ENCODE peak calls at places on chromosomes 6 and 20, in six cellular contexts. V is fibroblast of mammary gland, I is spleen, H is chondrocyte, L is WTC11, R is foreskin fibroblast. B is an unnamed sample.

GRCh38 chr6:152160346-152160745 is 352.9 kb downstream of the ESR1 start:
- DNase-seq in R (no peak), L (no peak), I (no peak), H (no peak), V (no peak), B (no peak)

GRCh38 chr20:64151634-64152530 is 12.4 kb upstream of the MYT1 start:
- DNase-seq in L (no peak), V (peak), H (peak), I (peak), R (no peak), B (no peak)

GRCh38 chr6:34204693-34205092 is 32.0 kb upstream of the HMGA1 start:
- DNase-seq in H (no peak), V (no peak), L (no peak), I (no peak), R (no peak), B (no peak)

GRCh38 chr20:23629017-23629541 is 8.7 kb downstream of the CST3 start:
- DNase-seq in V (peak), H (no peak), L (no peak), R (peak), I (no peak), B (no peak)

GRCh38 chr6:165486183-165487137 is 176.6 kb downstream of the PDE10A start:
- DNase-seq in I (no peak), R (no peak), L (no peak), H (no peak), V (no peak), B (no peak)

GRCh38 chr20:10555865-10556308 is 117.9 kb downstream of the JAG1 start:
- DNase-seq in V (peak), I (no peak), R (peak), L (no peak), H (no peak), B (no peak)

GRCh38 chr6:147787407-147787806 is 278.9 kb downstream of the SAMD5 start:
- DNase-seq in I (no peak), R (no peak), V (no peak), L (no peak), H (no peak), B (no peak)

GRCh38 chr6:111798281-111798725 is 74.9 kb downstream of the FYN start:
- DNase-seq in I (no peak), V (no peak), H (no peak), R (no peak), L (no peak), B (no peak)

GRCh38 chr6:105324386-105325000 is 78.4 kb downstream of the PREP start:
- DNase-seq in I (no peak), V (peak), R (no peak), L (no peak), H (no peak), B (no peak)

GRCh38 chr6:74598473-74599393 is 607.1 kb downstream of the COL12A1 start:
- DNase-seq in V (peak), R (peak), H (no peak), I (no peak), L (no peak), B (no peak)

GRCh38 chr20:19986419-19986818 is 30.7 kb upstream of the NAA20 start:
- DNase-seq in H (no peak), R (peak), V (peak), L (no peak), I (no peak), B (no peak)

GRCh38 chr20:50339196-50339901 is 148.7 kb downstream of the CEBPB start:
- DNase-seq in I (peak), V (peak), L (no peak), H (peak), R (peak), B (no peak)

GRCh38 chr6:29510202-29510601 is 22.4 kb upstream of the MAS1L start:
- DNase-seq in H (no peak), L (no peak), R (no peak), I (no peak), V (no peak), B (peak)

GRCh38 chr20:38723069-38723981 is 961 bp upstream of the SLC32A1 start:
- DNase-seq in R (no peak), V (peak), L (peak), I (no peak), H (peak), B (no peak)

GRCh38 chr6:144036064-144036873 is 28.2 kb upstream of the PLAGL1 start:
- DNase-seq in R (peak), V (peak), I (peak), H (no peak), L (peak), B (no peak)

GRCh38 chr20:21101453-21102251 is 4.5 kb downstream of the LINC00237 start:
- DNase-seq in L (peak), V (no peak), R (no peak), H (no peak), I (peak), B (no peak)

GRCh38 chr6:153485072-153485471 is 354.0 kb upstream of the RGS17 start:
- DNase-seq in I (no peak), V (no peak), R (no peak), H (no peak), L (no peak), B (no peak)

GRCh38 chr20:35007413-35007812 is 51.7 kb downstream of the MYH7B start:
- DNase-seq in H (peak), I (peak), R (no peak), V (no peak), L (peak), B (no peak)
- TF ChIP-seq CTCF in H (no peak), I (no peak), R (no peak), V (no peak), L (no peak), B (no peak)

DNA sequence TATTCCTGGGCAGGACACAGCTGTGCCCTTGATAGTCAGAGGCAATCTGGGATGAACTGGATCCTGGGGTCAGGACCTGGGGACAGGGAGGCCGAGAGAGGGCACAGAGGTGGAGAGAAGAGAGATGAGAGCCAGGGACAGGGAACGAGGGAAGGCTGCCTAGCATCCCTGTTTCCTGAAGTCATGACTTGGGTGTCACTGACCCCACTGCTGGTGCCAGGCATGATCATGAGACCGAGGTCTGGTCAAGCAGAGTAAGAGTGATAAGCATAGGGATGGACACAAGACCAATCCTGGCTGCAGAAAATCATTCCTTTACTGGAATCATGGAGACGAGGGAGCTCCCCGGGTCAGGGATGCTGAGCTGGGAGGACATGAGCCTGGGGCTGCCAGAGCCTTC is 36.1 kb downstream of the FAM110A start:
- DNase-seq in I (peak), R (no peak), L (no peak), H (no peak), V (no peak), B (no peak)
- TF ChIP-seq CTCF in I (no peak), R (no peak), L (no peak), H (no peak), V (no peak), B (no peak)

GRCh38 chr6:130365166-130366010 is 429 bp upstream of the TMEM200A start:
- DNase-seq in V (peak), I (peak), L (peak), R (peak), H (peak), B (peak)
- TF ChIP-seq CTCF in V (no peak), I (peak), L (peak), R (peak), H (peak), B (peak)

DNA sequence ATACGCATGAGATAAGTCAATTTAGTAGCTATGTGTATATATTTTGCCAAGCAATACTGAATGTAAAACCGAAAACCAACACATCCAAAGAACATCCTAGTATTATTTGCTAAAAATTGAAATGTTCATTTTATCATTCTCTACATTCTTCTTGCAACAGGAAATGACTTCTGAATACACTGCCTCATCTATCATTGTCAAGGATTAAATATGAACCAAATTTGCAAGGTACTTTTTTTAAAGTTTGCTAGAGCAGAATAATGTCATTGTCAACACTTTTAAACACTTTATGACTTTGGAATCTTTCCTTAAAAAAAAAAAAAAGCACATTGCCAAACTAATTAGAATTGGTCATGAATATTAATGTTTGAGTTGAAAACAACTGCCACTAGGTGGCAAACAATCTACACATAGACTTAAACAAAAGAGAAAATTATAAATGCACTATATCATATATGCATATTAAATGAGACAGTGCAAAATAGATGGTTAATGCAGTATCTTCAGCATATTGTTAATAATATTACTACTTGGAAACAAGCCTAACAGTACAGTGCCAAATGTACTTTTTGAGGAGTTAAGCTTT is 32.5 kb upstream of the TMEM244 start:
- DNase-seq in I (no peak), L (no peak), H (no peak), V (peak), R (no peak), B (no peak)
- TF ChIP-seq CTCF in I (peak), L (peak), H (peak), V (peak), R (no peak), B (peak)

DNA sequence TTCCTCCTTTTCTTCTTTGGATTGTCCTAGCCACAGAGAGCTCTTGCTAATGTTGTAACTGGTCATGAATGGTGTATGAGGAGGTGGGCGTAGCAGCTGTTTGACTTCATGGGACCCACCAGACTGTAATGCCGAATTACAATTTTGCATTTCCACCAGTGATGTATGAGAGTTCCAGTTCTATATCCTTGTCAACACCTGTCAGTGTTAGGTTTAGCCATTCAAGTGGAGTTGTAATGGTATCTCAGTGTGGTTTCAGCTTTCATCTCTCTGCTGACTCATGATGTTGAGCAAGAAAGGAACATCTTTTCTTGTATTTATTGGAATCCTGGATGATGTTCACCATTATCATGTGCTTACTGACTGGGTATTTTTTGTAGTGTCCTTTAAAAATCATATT is 5.1 kb downstream of the IGF2R start:
- DNase-seq in R (peak), I (no peak), L (no peak), V (peak), H (no peak), B (no peak)
- TF ChIP-seq CTCF in R (no peak), I (no peak), L (no peak), V (no peak), H (no peak), B (no peak)